ENCODE peak calls at places on chromosomes 3 and 15, in eight cellular contexts. One of them, this sample, is unnamed.

GRCh38 chr3:194148383-194148782 is 12.4 kb downstream of the HES1 start:
- DNase-seq in astrocyte of the cerebellum: peak
- DNase-seq in CD14-positive monocyte: no peak
- DNase-seq in activated T-helper 1 cell treated with anti-CD3 and anti-CD28 coated beads, Interleukin-2, amount 50 U/mL, for 16 hours: no peak
- DNase-seq in GM13977: no peak
- DNase-seq in fibroblast of the aortic adventitia: no peak
- DNase-seq in HEK293T: no peak
- DNase-seq in heart left ventricle: no peak
- DNase-seq in this sample: no peak

GRCh38 chr3:13335062-13335461 is 85.1 kb downstream of the NUP210 start:
- DNase-seq in GM13977: no peak
- DNase-seq in CD14-positive monocyte: no peak
- DNase-seq in HEK293T: no peak
- DNase-seq in astrocyte of the cerebellum: no peak
- DNase-seq in activated T-helper 1 cell treated with anti-CD3 and anti-CD28 coated beads, Interleukin-2, amount 50 U/mL, for 16 hours: no peak
- DNase-seq in heart left ventricle: no peak
- DNase-seq in fibroblast of the aortic adventitia: no peak
- DNase-seq in this sample: no peak

GRCh38 chr3:69082805-69083204 is 1.9 kb upstream of the ARL6IP5 start:
- DNase-seq in CD14-positive monocyte: peak
- DNase-seq in GM13977: peak
- DNase-seq in astrocyte of the cerebellum: no peak
- DNase-seq in HEK293T: no peak
- DNase-seq in heart left ventricle: no peak
- DNase-seq in fibroblast of the aortic adventitia: peak
- DNase-seq in activated T-helper 1 cell treated with anti-CD3 and anti-CD28 coated beads, Interleukin-2, amount 50 U/mL, for 16 hours: peak
- DNase-seq in this sample: peak

GRCh38 chr15:83784975-83785374 is 131.1 kb downstream of the ADAMTSL3 start:
- DNase-seq in fibroblast of the aortic adventitia: peak
- DNase-seq in HEK293T: no peak
- DNase-seq in astrocyte of the cerebellum: peak
- DNase-seq in CD14-positive monocyte: no peak
- DNase-seq in heart left ventricle: no peak
- DNase-seq in activated T-helper 1 cell treated with anti-CD3 and anti-CD28 coated beads, Interleukin-2, amount 50 U/mL, for 16 hours: no peak
- DNase-seq in GM13977: no peak
- DNase-seq in this sample: no peak

GRCh38 chr3:132456141-132456540 is 38.8 kb downstream of the DNAJC13 start:
- DNase-seq in GM13977: no peak
- DNase-seq in fibroblast of the aortic adventitia: no peak
- DNase-seq in HEK293T: no peak
- DNase-seq in heart left ventricle: no peak
- DNase-seq in activated T-helper 1 cell treated with anti-CD3 and anti-CD28 coated beads, Interleukin-2, amount 50 U/mL, for 16 hours: no peak
- DNase-seq in CD14-positive monocyte: no peak
- DNase-seq in astrocyte of the cerebellum: no peak
- DNase-seq in this sample: no peak

GRCh38 chr3:140753865-140754754 is 76.2 kb downstream of the TRIM42 start:
- DNase-seq in activated T-helper 1 cell treated with anti-CD3 and anti-CD28 coated beads, Interleukin-2, amount 50 U/mL, for 16 hours: no peak
- DNase-seq in HEK293T: no peak
- DNase-seq in astrocyte of the cerebellum: peak
- DNase-seq in GM13977: no peak
- DNase-seq in heart left ventricle: no peak
- DNase-seq in fibroblast of the aortic adventitia: no peak
- DNase-seq in CD14-positive monocyte: no peak
- DNase-seq in this sample: no peak

GRCh38 chr15:26050979-26051378 is 187.9 kb upstream of the ATP10A start:
- DNase-seq in HEK293T: peak
- DNase-seq in heart left ventricle: no peak
- DNase-seq in CD14-positive monocyte: no peak
- DNase-seq in activated T-helper 1 cell treated with anti-CD3 and anti-CD28 coated beads, Interleukin-2, amount 50 U/mL, for 16 hours: no peak
- DNase-seq in fibroblast of the aortic adventitia: no peak
- DNase-seq in GM13977: no peak
- DNase-seq in astrocyte of the cerebellum: no peak
- DNase-seq in this sample: no peak

GRCh38 chr15:76905855-76906254 is 715 bp upstream of the SCAPER start:
- DNase-seq in fibroblast of the aortic adventitia: no peak
- DNase-seq in CD14-positive monocyte: no peak
- DNase-seq in heart left ventricle: no peak
- DNase-seq in HEK293T: no peak
- DNase-seq in GM13977: no peak
- DNase-seq in astrocyte of the cerebellum: no peak
- DNase-seq in activated T-helper 1 cell treated with anti-CD3 and anti-CD28 coated beads, Interleukin-2, amount 50 U/mL, for 16 hours: no peak
- DNase-seq in this sample: no peak

GRCh38 chr15:83444936-83445335 is 2.2 kb upstream of the SH3GL3 start:
- DNase-seq in CD14-positive monocyte: no peak
- DNase-seq in GM13977: no peak
- DNase-seq in fibroblast of the aortic adventitia: no peak
- DNase-seq in HEK293T: no peak
- DNase-seq in activated T-helper 1 cell treated with anti-CD3 and anti-CD28 coated beads, Interleukin-2, amount 50 U/mL, for 16 hours: no peak
- DNase-seq in astrocyte of the cerebellum: no peak
- DNase-seq in heart left ventricle: no peak
- DNase-seq in this sample: no peak

GRCh38 chr3:61575893-61576292 is 14.5 kb downstream of the PTPRG start:
- DNase-seq in fibroblast of the aortic adventitia: no peak
- DNase-seq in GM13977: no peak
- DNase-seq in HEK293T: no peak
- DNase-seq in astrocyte of the cerebellum: no peak
- DNase-seq in CD14-positive monocyte: no peak
- DNase-seq in activated T-helper 1 cell treated with anti-CD3 and anti-CD28 coated beads, Interleukin-2, amount 50 U/mL, for 16 hours: no peak
- DNase-seq in heart left ventricle: no peak
- DNase-seq in this sample: no peak

GRCh38 chr15:42918047-42918446 is 2.5 kb downstream of the TTBK2 start:
- DNase-seq in HEK293T: no peak
- DNase-seq in GM13977: no peak
- DNase-seq in fibroblast of the aortic adventitia: no peak
- DNase-seq in CD14-positive monocyte: no peak
- DNase-seq in activated T-helper 1 cell treated with anti-CD3 and anti-CD28 coated beads, Interleukin-2, amount 50 U/mL, for 16 hours: no peak
- DNase-seq in heart left ventricle: no peak
- DNase-seq in astrocyte of the cerebellum: no peak
- DNase-seq in this sample: no peak

GRCh38 chr3:140493271-140493670 is 184.6 kb upstream of the TRIM42 start:
- DNase-seq in GM13977: no peak
- DNase-seq in fibroblast of the aortic adventitia: no peak
- DNase-seq in heart left ventricle: no peak
- DNase-seq in astrocyte of the cerebellum: no peak
- DNase-seq in CD14-positive monocyte: no peak
- DNase-seq in HEK293T: no peak
- DNase-seq in activated T-helper 1 cell treated with anti-CD3 and anti-CD28 coated beads, Interleukin-2, amount 50 U/mL, for 16 hours: no peak
- DNase-seq in this sample: no peak

GRCh38 chr15:22877122-22877521 is 38.7 kb downstream of the NIPA2 start:
- DNase-seq in CD14-positive monocyte: no peak
- DNase-seq in GM13977: no peak
- DNase-seq in fibroblast of the aortic adventitia: no peak
- DNase-seq in astrocyte of the cerebellum: no peak
- DNase-seq in HEK293T: no peak
- DNase-seq in heart left ventricle: no peak
- DNase-seq in activated T-helper 1 cell treated with anti-CD3 and anti-CD28 coated beads, Interleukin-2, amount 50 U/mL, for 16 hours: no peak
- DNase-seq in this sample: no peak

GRCh38 chr15:65824031-65824743 is 32.1 kb upstream of the DENND4A start:
- DNase-seq in HEK293T: peak
- DNase-seq in fibroblast of the aortic adventitia: peak
- DNase-seq in CD14-positive monocyte: no peak
- DNase-seq in activated T-helper 1 cell treated with anti-CD3 and anti-CD28 coated beads, Interleukin-2, amount 50 U/mL, for 16 hours: no peak
- DNase-seq in astrocyte of the cerebellum: peak
- DNase-seq in heart left ventricle: peak
- DNase-seq in GM13977: peak
- DNase-seq in this sample: peak

GRCh38 chr3:188554404-188554803 is 400.4 kb downstream of the LPP start:
- DNase-seq in CD14-positive monocyte: no peak
- DNase-seq in GM13977: no peak
- DNase-seq in fibroblast of the aortic adventitia: peak
- DNase-seq in astrocyte of the cerebellum: no peak
- DNase-seq in activated T-helper 1 cell treated with anti-CD3 and anti-CD28 coated beads, Interleukin-2, amount 50 U/mL, for 16 hours: no peak
- DNase-seq in heart left ventricle: no peak
- DNase-seq in HEK293T: no peak
- DNase-seq in this sample: no peak

GRCh38 chr15:67685008-67685599 is 140.2 kb upstream of the SKOR1 start:
- DNase-seq in fibroblast of the aortic adventitia: peak
- DNase-seq in astrocyte of the cerebellum: peak
- DNase-seq in activated T-helper 1 cell treated with anti-CD3 and anti-CD28 coated beads, Interleukin-2, amount 50 U/mL, for 16 hours: no peak
- DNase-seq in GM13977: no peak
- DNase-seq in HEK293T: no peak
- DNase-seq in heart left ventricle: no peak
- DNase-seq in CD14-positive monocyte: no peak
- DNase-seq in this sample: peak

GRCh38 chr3:186990878-186991308 is 60.6 kb downstream of the ST6GAL1 start:
- DNase-seq in heart left ventricle: no peak
- DNase-seq in GM13977: no peak
- DNase-seq in activated T-helper 1 cell treated with anti-CD3 and anti-CD28 coated beads, Interleukin-2, amount 50 U/mL, for 16 hours: no peak
- DNase-seq in fibroblast of the aortic adventitia: peak
- DNase-seq in CD14-positive monocyte: no peak
- DNase-seq in HEK293T: no peak
- DNase-seq in astrocyte of the cerebellum: peak
- DNase-seq in this sample: no peak

GRCh38 chr3:33441322-33441976 is 1.2 kb upstream of the UBP1 start:
- DNase-seq in heart left ventricle: peak
- DNase-seq in GM13977: no peak
- DNase-seq in CD14-positive monocyte: no peak
- DNase-seq in activated T-helper 1 cell treated with anti-CD3 and anti-CD28 coated beads, Interleukin-2, amount 50 U/mL, for 16 hours: no peak
- DNase-seq in HEK293T: no peak
- DNase-seq in fibroblast of the aortic adventitia: no peak
- DNase-seq in astrocyte of the cerebellum: no peak
- DNase-seq in this sample: no peak

GRCh38 chr3:176375519-176375918 is 821.8 kb downstream of the TBL1XR1 start:
- DNase-seq in CD14-positive monocyte: no peak
- DNase-seq in astrocyte of the cerebellum: no peak
- DNase-seq in GM13977: no peak
- DNase-seq in fibroblast of the aortic adventitia: no peak
- DNase-seq in activated T-helper 1 cell treated with anti-CD3 and anti-CD28 coated beads, Interleukin-2, amount 50 U/mL, for 16 hours: no peak
- DNase-seq in HEK293T: no peak
- DNase-seq in heart left ventricle: no peak
- DNase-seq in this sample: no peak

GRCh38 chr3:134381836-134382442 is 7.7 kb upstream of the AMOTL2 start:
- DNase-seq in GM13977: no peak
- DNase-seq in fibroblast of the aortic adventitia: no peak
- DNase-seq in activated T-helper 1 cell treated with anti-CD3 and anti-CD28 coated beads, Interleukin-2, amount 50 U/mL, for 16 hours: no peak
- DNase-seq in astrocyte of the cerebellum: no peak
- DNase-seq in CD14-positive monocyte: no peak
- DNase-seq in HEK293T: no peak
- DNase-seq in heart left ventricle: no peak
- DNase-seq in this sample: no peak

GRCh38 chr15:23506762-23507161 is 58.7 kb upstream of the MKRN3 start:
- DNase-seq in fibroblast of the aortic adventitia: no peak
- DNase-seq in HEK293T: no peak
- DNase-seq in CD14-positive monocyte: no peak
- DNase-seq in astrocyte of the cerebellum: no peak
- DNase-seq in activated T-helper 1 cell treated with anti-CD3 and anti-CD28 coated beads, Interleukin-2, amount 50 U/mL, for 16 hours: no peak
- DNase-seq in heart left ventricle: no peak
- DNase-seq in GM13977: no peak
- DNase-seq in this sample: no peak

GRCh38 chr3:127226946-127227842 is 34.3 kb downstream of the PRR23E start:
- DNase-seq in astrocyte of the cerebellum: no peak
- DNase-seq in heart left ventricle: no peak
- DNase-seq in activated T-helper 1 cell treated with anti-CD3 and anti-CD28 coated beads, Interleukin-2, amount 50 U/mL, for 16 hours: no peak
- DNase-seq in GM13977: no peak
- DNase-seq in HEK293T: no peak
- DNase-seq in fibroblast of the aortic adventitia: no peak
- DNase-seq in CD14-positive monocyte: no peak
- DNase-seq in this sample: peak

GRCh38 chr3:151976211-151977050 is 103.0 kb downstream of the SUCNR1 start:
- DNase-seq in heart left ventricle: no peak
- DNase-seq in fibroblast of the aortic adventitia: peak
- DNase-seq in astrocyte of the cerebellum: peak
- DNase-seq in GM13977: no peak
- DNase-seq in activated T-helper 1 cell treated with anti-CD3 and anti-CD28 coated beads, Interleukin-2, amount 50 U/mL, for 16 hours: no peak
- DNase-seq in CD14-positive monocyte: no peak
- DNase-seq in HEK293T: no peak
- DNase-seq in this sample: peak

GRCh38 chr3:126081618-126082333 is 2.1 kb downstream of the SLC41A3 start:
- DNase-seq in heart left ventricle: peak
- DNase-seq in GM13977: no peak
- DNase-seq in astrocyte of the cerebellum: no peak
- DNase-seq in activated T-helper 1 cell treated with anti-CD3 and anti-CD28 coated beads, Interleukin-2, amount 50 U/mL, for 16 hours: no peak
- DNase-seq in HEK293T: peak
- DNase-seq in CD14-positive monocyte: no peak
- DNase-seq in fibroblast of the aortic adventitia: peak
- DNase-seq in this sample: no peak

GRCh38 chr3:117524890-117525289 is 815.3 kb downstream of the TUSC7 start:
- DNase-seq in CD14-positive monocyte: no peak
- DNase-seq in fibroblast of the aortic adventitia: peak
- DNase-seq in heart left ventricle: no peak
- DNase-seq in astrocyte of the cerebellum: peak
- DNase-seq in HEK293T: no peak
- DNase-seq in GM13977: no peak
- DNase-seq in activated T-helper 1 cell treated with anti-CD3 and anti-CD28 coated beads, Interleukin-2, amount 50 U/mL, for 16 hours: no peak
- DNase-seq in this sample: peak

GRCh38 chr15:67109141-67110034 is 44.0 kb downstream of the SMAD3 start:
- DNase-seq in heart left ventricle: peak
- DNase-seq in GM13977: peak
- DNase-seq in fibroblast of the aortic adventitia: peak
- DNase-seq in CD14-positive monocyte: peak
- DNase-seq in activated T-helper 1 cell treated with anti-CD3 and anti-CD28 coated beads, Interleukin-2, amount 50 U/mL, for 16 hours: no peak
- DNase-seq in HEK293T: no peak
- DNase-seq in astrocyte of the cerebellum: peak
- DNase-seq in this sample: no peak

GRCh38 chr3:24100694-24101402 is 155.8 kb downstream of the NR1D2 start:
- DNase-seq in CD14-positive monocyte: no peak
- DNase-seq in activated T-helper 1 cell treated with anti-CD3 and anti-CD28 coated beads, Interleukin-2, amount 50 U/mL, for 16 hours: no peak
- DNase-seq in fibroblast of the aortic adventitia: peak
- DNase-seq in HEK293T: no peak
- DNase-seq in astrocyte of the cerebellum: no peak
- DNase-seq in heart left ventricle: peak
- DNase-seq in GM13977: no peak
- DNase-seq in this sample: no peak

GRCh38 chr3:172391592-172392302 is 56.5 kb downstream of the GHSR start:
- DNase-seq in fibroblast of the aortic adventitia: peak
- DNase-seq in CD14-positive monocyte: no peak
- DNase-seq in HEK293T: no peak
- DNase-seq in heart left ventricle: no peak
- DNase-seq in GM13977: no peak
- DNase-seq in activated T-helper 1 cell treated with anti-CD3 and anti-CD28 coated beads, Interleukin-2, amount 50 U/mL, for 16 hours: no peak
- DNase-seq in astrocyte of the cerebellum: peak
- DNase-seq in this sample: no peak

GRCh38 chr3:117407317-117407716 is 697.7 kb downstream of the TUSC7 start:
- DNase-seq in activated T-helper 1 cell treated with anti-CD3 and anti-CD28 coated beads, Interleukin-2, amount 50 U/mL, for 16 hours: no peak
- DNase-seq in astrocyte of the cerebellum: no peak
- DNase-seq in fibroblast of the aortic adventitia: peak
- DNase-seq in CD14-positive monocyte: no peak
- DNase-seq in HEK293T: peak
- DNase-seq in GM13977: peak
- DNase-seq in heart left ventricle: no peak
- DNase-seq in this sample: no peak

GRCh38 chr15:88636039-88636438 is 2.8 kb upstream of the ISG20 start:
- DNase-seq in GM13977: no peak
- DNase-seq in CD14-positive monocyte: no peak
- DNase-seq in astrocyte of the cerebellum: no peak
- DNase-seq in heart left ventricle: no peak
- DNase-seq in HEK293T: no peak
- DNase-seq in activated T-helper 1 cell treated with anti-CD3 and anti-CD28 coated beads, Interleukin-2, amount 50 U/mL, for 16 hours: peak
- DNase-seq in fibroblast of the aortic adventitia: no peak
- DNase-seq in this sample: no peak

GRCh38 chr3:15102256-15102655 is 3.3 kb upstream of the RBSN start:
- DNase-seq in CD14-positive monocyte: no peak
- DNase-seq in fibroblast of the aortic adventitia: no peak
- DNase-seq in heart left ventricle: peak
- DNase-seq in HEK293T: no peak
- DNase-seq in GM13977: no peak
- DNase-seq in astrocyte of the cerebellum: no peak
- DNase-seq in activated T-helper 1 cell treated with anti-CD3 and anti-CD28 coated beads, Interleukin-2, amount 50 U/mL, for 16 hours: no peak
- DNase-seq in this sample: no peak

GRCh38 chr3:134852893-134853351 is 57.9 kb downstream of the EPHB1 start:
- DNase-seq in heart left ventricle: peak
- DNase-seq in CD14-positive monocyte: peak
- DNase-seq in HEK293T: no peak
- DNase-seq in activated T-helper 1 cell treated with anti-CD3 and anti-CD28 coated beads, Interleukin-2, amount 50 U/mL, for 16 hours: no peak
- DNase-seq in astrocyte of the cerebellum: no peak
- DNase-seq in GM13977: peak
- DNase-seq in fibroblast of the aortic adventitia: no peak
- DNase-seq in this sample: no peak

GRCh38 chr15:31327674-31328424 is 1.2 kb downstream of the KLF13 start:
- DNase-seq in GM13977: peak
- DNase-seq in astrocyte of the cerebellum: no peak
- DNase-seq in CD14-positive monocyte: peak
- DNase-seq in fibroblast of the aortic adventitia: peak
- DNase-seq in heart left ventricle: peak
- DNase-seq in HEK293T: peak
- DNase-seq in activated T-helper 1 cell treated with anti-CD3 and anti-CD28 coated beads, Interleukin-2, amount 50 U/mL, for 16 hours: peak
- DNase-seq in this sample: no peak

GRCh38 chr3:175956964-175957363 is 1097.8 kb downstream of the NAALADL2 start:
- DNase-seq in fibroblast of the aortic adventitia: no peak
- DNase-seq in heart left ventricle: no peak
- DNase-seq in GM13977: no peak
- DNase-seq in HEK293T: peak
- DNase-seq in activated T-helper 1 cell treated with anti-CD3 and anti-CD28 coated beads, Interleukin-2, amount 50 U/mL, for 16 hours: no peak
- DNase-seq in astrocyte of the cerebellum: no peak
- DNase-seq in CD14-positive monocyte: no peak
- DNase-seq in this sample: no peak

This sample was measured in HS-27A.